ENCODE peak calls at places on chromosome 2, in ten cellular contexts. E is stomach; A is left ventricle myocardium inferior; Q is G401; I is neuronal stem cell; K is cardiac fibroblast; J is stimulated activated CD4-positive, alpha-beta T cell treated with anti-CD3 and anti-CD28 coated beads, Interleukin-4, amount 100 ng/mL, for 1 hour; B is CD8-positive, alpha-beta T cell; W is fibroblast of lung; X is left ventricle myocardium superior. L is an unnamed sample.

GRCh38 chr2:75549401-75550253 is 11.1 kb downstream of the EVA1A start:
- DNase-seq in A (no peak), J (no peak), I (no peak), Q (no peak), W (no peak), E (no peak), X (no peak), K (no peak), B (no peak), L (no peak)

GRCh38 chr2:226334981-226335720 is 464.5 kb downstream of the IRS1 start:
- DNase-seq in Q (no peak), X (no peak), W (peak; percentile 87), J (no peak), K (peak; percentile 51), E (no peak), I (no peak), A (no peak), B (no peak), L (peak; percentile 70)

GRCh38 chr2:219125225-219125885 is 35.3 kb downstream of the NHEJ1 start:
- DNase-seq in E (peak; percentile 29), I (no peak), W (peak; percentile 99), A (peak; percentile 22), B (no peak), Q (no peak), J (no peak), X (no peak), K (peak; percentile 99), L (peak; percentile 90)

GRCh38 chr2:72745679-72746368 is 80.0 kb downstream of the EXOC6B start:
- DNase-seq in X (no peak), E (no peak), B (no peak), A (no peak), Q (peak; percentile 80), J (no peak), W (peak; percentile 83), I (peak; percentile 51), K (peak; percentile 87), L (peak; percentile 46)

GRCh38 chr2:163008642-163009041 is 170.1 kb upstream of the KCNH7 start:
- DNase-seq in W (no peak), Q (no peak), J (no peak), X (no peak), I (no peak), E (no peak), K (no peak), A (no peak), B (no peak), L (no peak)

GRCh38 chr2:39805936-39806608 is 27.0 kb upstream of the THUMPD2 start:
- DNase-seq in K (peak; percentile 35), J (no peak), A (no peak), X (no peak), I (no peak), E (no peak), W (peak; percentile 5), B (no peak), Q (peak; percentile 76), L (peak; percentile 51)

GRCh38 chr2:239143858-239144712 is 256.7 kb downstream of the HDAC4 start:
- DNase-seq in A (no peak), E (no peak), K (peak; percentile 62), Q (peak; percentile 42), I (peak; percentile 33), W (peak; percentile 63), B (peak; percentile 18), J (peak; percentile 25), X (peak; percentile 36), L (no peak)

GRCh38 chr2:153595939-153596338 is 117.4 kb upstream of the RPRM start:
- DNase-seq in I (peak; percentile 6), W (no peak), E (peak; percentile 32), J (no peak), B (no peak), K (no peak), Q (no peak), X (no peak), A (no peak), L (peak; percentile 14)

GRCh38 chr2:26970928-26971627 is 641 bp downstream of the MAPRE3 start:
- DNase-seq in Q (peak; percentile 69), B (no peak), W (peak; percentile 19), E (no peak), K (peak; percentile 60), A (no peak), I (peak; percentile 39), X (peak; percentile 38), J (peak; percentile 6), L (peak; percentile 39)

GRCh38 chr2:75311993-75312392 is 112.7 kb upstream of the TACR1 start:
- DNase-seq in X (no peak), E (no peak), A (no peak), B (no peak), Q (no peak), I (no peak), J (no peak), K (no peak), W (no peak), L (no peak)

GRCh38 chr2:218777276-218777990 is 4.5 kb upstream of the CYP27A1 start:
- DNase-seq in E (no peak), B (no peak), A (no peak), I (no peak), Q (no peak), J (no peak), K (no peak), W (no peak), X (no peak), L (no peak)

GRCh38 chr2:135212757-135213156 is 160.7 kb downstream of the RAB3GAP1 start:
- DNase-seq in A (no peak), W (peak; percentile 54), X (no peak), J (no peak), E (no peak), B (no peak), Q (no peak), K (no peak), I (no peak), L (no peak)

GRCh38 chr2:236702693-236703092 is 133.1 kb downstream of the ACKR3 start:
- DNase-seq in J (no peak), A (no peak), I (no peak), K (no peak), B (no peak), W (no peak), Q (no peak), X (no peak), E (peak; percentile 35), L (no peak)

GRCh38 chr2:41872646-41873045 is 175.2 kb upstream of the PKDCC start:
- DNase-seq in E (no peak), W (no peak), I (no peak), B (no peak), K (peak; percentile 61), Q (no peak), J (no peak), X (no peak), A (no peak), L (no peak)

GRCh38 chr2:122237506-122237905 is 482.1 kb downstream of the TSN start:
- DNase-seq in K (no peak), E (no peak), W (no peak), I (no peak), J (no peak), Q (no peak), B (no peak), X (no peak), A (no peak), L (no peak)

GRCh38 chr2:27753744-27754588 is 17.6 kb upstream of the MRPL33 start:
- DNase-seq in K (peak; percentile 87), X (peak; percentile 86), Q (peak; percentile 56), B (peak; percentile 73), E (peak; percentile 87), J (peak; percentile 78), A (peak; percentile 76), I (peak; percentile 57), W (peak; percentile 82), L (peak; percentile 76)

L was measured in mammary epithelial cell.